ENCODE peak calls at places on chromosomes 11 and 22, in eight cellular contexts. I is GM12865; P is T-helper 2 cell; Z is fibroblast of the aortic adventitia; Y is NCI-H345; S is nephron progenitor cell; H is stimulated activated CD4-positive, alpha-beta T cell treated with anti-CD3 and anti-CD28 coated beads, Interleukin-2, amount 100 ng/mL, for 24 hours; K is esophagus muscularis mucosa. G is an unnamed sample.
A peak's percentile ranks its signal among the peaks of the same experiment; 100 is the strongest.

GRCh38 chr11:108221981-108222685 is at the start of gene NPAT:
- DNase-seq in S (no peak), Y (peak; percentile 56), H (no peak), K (no peak), P (peak; percentile 36), I (peak; percentile 53), Z (no peak), G (peak; percentile 49)

GRCh38 chr11:11731311-11732083 is 109.7 kb upstream of the GALNT18 start:
- DNase-seq in P (no peak), K (peak; percentile 68), Z (peak; percentile 16), S (no peak), Y (peak; percentile 62), I (no peak), H (no peak), G (no peak)

GRCh38 chr11:122287401-122287800 is 171.4 kb upstream of the BLID start:
- DNase-seq in S (peak; percentile 31), Z (no peak), P (no peak), Y (peak; percentile 70), H (no peak), K (no peak), I (no peak), G (no peak)

GRCh38 chr11:130062030-130062429 is 7.7 kb upstream of the APLP2 start:
- DNase-seq in Z (no peak), P (no peak), H (no peak), Y (no peak), K (no peak), I (no peak), S (no peak), G (no peak)

GRCh38 chr11:64419818-64420485 is 61.0 kb downstream of the RPS6KA4 start:
- DNase-seq in H (no peak), I (no peak), Y (peak; percentile 6), S (no peak), K (no peak), P (no peak), Z (peak; percentile 60), G (no peak)

GRCh38 chr11:62713343-62713742 is 5.9 kb downstream of the GNG3 start:
- DNase-seq in Y (no peak), Z (no peak), H (no peak), I (no peak), K (no peak), S (no peak), P (no peak), G (no peak)

GRCh38 chr11:71927813-71928738 is at the start of gene XNDC1N:
- DNase-seq in P (peak; percentile 70), Y (peak; percentile 94), K (peak; percentile 93), S (peak; percentile 73), I (peak; percentile 90), Z (peak; percentile 90), H (peak; percentile 69), G (peak; percentile 79)

GRCh38 chr11:120717623-120718022 is 206.1 kb downstream of the GRIK4 start:
- DNase-seq in S (no peak), P (no peak), Z (no peak), K (no peak), I (no peak), Y (no peak), H (no peak), G (no peak)

GRCh38 chr11:45919806-45920530 is 2.3 kb upstream of the PEX16 start:
- DNase-seq in K (no peak), I (no peak), Y (no peak), Z (no peak), P (no peak), S (no peak), H (no peak), G (no peak)

GRCh38 chr22:28978158-28978557 is 83.5 kb downstream of the C22orf31 start:
- DNase-seq in P (no peak), K (no peak), I (no peak), Z (peak; percentile 28), H (no peak), S (no peak), Y (no peak), G (no peak)

GRCh38 chr11:64713031-64713780 is 9.8 kb downstream of the NRXN2 start:
- DNase-seq in S (peak; percentile 76), K (no peak), Z (peak; percentile 15), I (no peak), Y (no peak), H (no peak), P (no peak), G (no peak)

GRCh38 chr11:44072757-44073658 is 6.9 kb downstream of the ACCS start:
- DNase-seq in S (no peak), Y (no peak), H (no peak), K (no peak), Z (no peak), P (no peak), I (no peak), G (no peak)

GRCh38 chr22:30753701-30754100 is 59.0 kb downstream of the OSBP2 start:
- DNase-seq in H (no peak), P (no peak), I (no peak), K (no peak), Y (no peak), S (no peak), Z (no peak), G (no peak)

GRCh38 chr11:86724137-86724536 is 51.7 kb upstream of the ME3 start:
- DNase-seq in S (no peak), K (no peak), Y (no peak), H (no peak), I (no peak), P (no peak), Z (no peak), G (no peak)

GRCh38 chr11:124766156-124766555 is 4.1 kb upstream of the ESAM start:
- DNase-seq in H (no peak), Z (no peak), Y (no peak), I (no peak), S (no peak), P (no peak), K (no peak), G (no peak)

GRCh38 chr11:10715571-10715970 is 22.0 kb upstream of the IRAG1 start:
- DNase-seq in H (no peak), Z (no peak), Y (no peak), P (no peak), I (no peak), S (no peak), K (no peak), G (no peak)

GRCh38 chr11:71462726-71463125 is 9.7 kb downstream of the NADSYN1 start:
- DNase-seq in P (no peak), S (no peak), Y (no peak), Z (no peak), H (no peak), I (no peak), K (no peak), G (no peak)

GRCh38 chr11:69075421-69076128 is 26.8 kb downstream of the TPCN2 start:
- DNase-seq in P (no peak), Y (no peak), H (no peak), S (no peak), I (no peak), K (peak; percentile 93), Z (peak; percentile 99), G (no peak)

GRCh38 chr11:122235615-122236014 is 119.6 kb upstream of the BLID start:
- DNase-seq in K (peak; percentile 93), I (no peak), H (no peak), S (peak; percentile 15), P (no peak), Y (peak; percentile 50), Z (peak; percentile 97), G (no peak)

GRCh38 chr22:19988965-19989724 is 27.5 kb downstream of the ARVCF start:
- DNase-seq in Y (no peak), K (no peak), P (no peak), H (no peak), I (no peak), Z (no peak), S (no peak), G (no peak)

GRCh38 chr11:75344761-75345454 is 6.6 kb downstream of the ARRB1 start:
- DNase-seq in Z (no peak), S (no peak), Y (peak; percentile 12), K (no peak), I (no peak), H (no peak), P (no peak), G (no peak)

GRCh38 chr11:119729581-119730346 is 764 bp upstream of the NECTIN1 start:
- DNase-seq in I (no peak), S (no peak), H (no peak), P (no peak), Z (peak; percentile 59), Y (no peak), K (no peak), G (no peak)

GRCh38 chr11:117565709-117566108 is 231.3 kb downstream of the DSCAML1 start:
- DNase-seq in Y (no peak), Z (no peak), K (no peak), H (no peak), I (no peak), P (no peak), S (no peak), G (no peak)

GRCh38 chr11:79503028-79503427 is 62.2 kb upstream of the TENM4 start:
- DNase-seq in Z (peak; percentile 72), S (no peak), Y (no peak), H (no peak), I (no peak), P (no peak), K (no peak), G (no peak)

GRCh38 chr22:37377927-37378326 is 49.4 kb downstream of the ELFN2 start:
- DNase-seq in Z (no peak), S (no peak), H (no peak), P (no peak), K (no peak), I (no peak), Y (no peak), G (no peak)

GRCh38 chr22:44550666-44551491 is 52.8 kb upstream of the RTL6 start:
- DNase-seq in I (peak; percentile 75), K (no peak), Y (no peak), S (no peak), Z (peak; percentile 95), H (peak; percentile 23), P (no peak), G (no peak)

GRCh38 chr11:125179895-125180294 is 15.3 kb downstream of the PKNOX2 start:
- DNase-seq in Z (no peak), Y (no peak), P (no peak), K (no peak), H (no peak), S (no peak), I (no peak), G (no peak)

GRCh38 chr11:49995559-49995958 is 13.2 kb upstream of the OR4C12 start:
- DNase-seq in K (no peak), Y (peak; percentile 55), Z (peak; percentile 63), P (no peak), I (peak; percentile 82), H (peak; percentile 25), S (peak; percentile 6), G (no peak)

GRCh38 chr11:17992916-17993315 is 19.9 kb downstream of the SERGEF start:
- DNase-seq in Y (no peak), K (no peak), I (no peak), H (no peak), S (no peak), P (no peak), Z (peak; percentile 28), G (no peak)

GRCh38 chr11:91926967-91927366 is 297.7 kb upstream of the FAT3 start:
- DNase-seq in Y (no peak), P (no peak), H (no peak), Z (no peak), K (no peak), I (no peak), S (no peak), G (no peak)

GRCh38 chr22:25148149-25148691 is 51.4 kb upstream of the CRYBB3 start:
- DNase-seq in S (peak; percentile 13), P (no peak), Y (no peak), I (no peak), Z (no peak), H (no peak), K (no peak), G (no peak)

GRCh38 chr11:2590951-2591754 is 108.6 kb downstream of the KCNQ1OT1 start:
- DNase-seq in P (no peak), I (no peak), Z (no peak), K (peak; percentile 77), H (no peak), Y (no peak), S (no peak), G (no peak)

GRCh38 chr11:131938321-131938751 is 567.9 kb downstream of the NTM start:
- DNase-seq in K (no peak), Y (no peak), H (no peak), P (no peak), I (peak; percentile 37), S (no peak), Z (no peak), G (no peak)

GRCh38 chr11:113504071-113504470 is 28.9 kb upstream of the DRD2 start:
- DNase-seq in H (no peak), Y (no peak), I (no peak), K (peak; percentile 82), P (no peak), Z (no peak), S (no peak), G (no peak)

G was measured in activated naive CD4-positive, alpha-beta T cell treated with anti-CD3 and anti-CD28 coated beads, Interleukin-2, amount 50 U/mL, for 16 hours.